ENCODE peak calls at places on chromosomes 1 and 21, in four cellular contexts. J is transverse colon, W is GM12891, P is stomach. I is an unnamed sample.

GRCh38 chr1:150895618-150896017 is 8.7 kb downstream of the CTXND2 start:
- DNase-seq in J (no peak), W (no peak), P (no peak), I (no peak)

GRCh38 chr1:248810000-248810726 is 15.6 kb downstream of the SH3BP5L start:
- DNase-seq in J (no peak), W (no peak), P (no peak), I (no peak)

GRCh38 chr1:24347159-24347931 is 28.2 kb downstream of the GRHL3 start:
- DNase-seq in J (no peak), W (no peak), P (no peak), I (no peak)

GRCh38 chr1:63557365-63557987 is 34.2 kb downstream of the EFCAB7 start:
- DNase-seq in J (peak; percentile 31), W (no peak), P (no peak), I (no peak)

GRCh38 chr1:85830837-85831236 is 122.6 kb upstream of the ZNHIT6 start:
- DNase-seq in J (no peak), W (no peak), P (no peak), I (no peak)

GRCh38 chr1:6502000-6502891 is 10.8 kb upstream of the PLEKHG5 start:
- DNase-seq in J (no peak), W (no peak), P (peak; percentile 53), I (no peak)

GRCh38 chr1:240414237-240414636 is 197.7 kb downstream of the GREM2 start:
- DNase-seq in J (no peak), W (no peak), P (no peak), I (no peak)

GRCh38 chr1:243950166-243950565 is 100.1 kb upstream of the AKT3 start:
- DNase-seq in J (no peak), W (no peak), P (no peak), I (no peak)

GRCh38 chr1:43439121-43439581 is 14.6 kb downstream of the HYI start:
- DNase-seq in J (peak; percentile 6), W (no peak), P (peak; percentile 14), I (no peak)

GRCh38 chr1:223393275-223394214 is at the start of gene CCDC185:
- DNase-seq in J (no peak), W (no peak), P (peak; percentile 40), I (peak; percentile 85)

GRCh38 chr1:90189889-90190288 is 195.0 kb downstream of the ZNF326 start:
- DNase-seq in J (no peak), W (no peak), P (no peak), I (no peak)

GRCh38 chr21:43703068-43703880 is 15.7 kb upstream of the PDXK start:
- DNase-seq in J (peak; percentile 78), W (no peak), P (peak; percentile 80), I (peak; percentile 67)

GRCh38 chr21:35424122-35424521 is 375.0 kb upstream of the RUNX1 start:
- DNase-seq in J (no peak), W (no peak), P (no peak), I (no peak)

GRCh38 chr1:65221638-65222421 is 73.8 kb downstream of the AK4 start:
- DNase-seq in J (no peak), W (no peak), P (no peak), I (no peak)

GRCh38 chr1:96416690-96417444 is 304.7 kb upstream of the PTBP2 start:
- DNase-seq in J (no peak), W (no peak), P (no peak), I (no peak)

GRCh38 chr1:29197590-29197924 is 15.9 kb upstream of the SRSF4 start:
- DNase-seq in J (peak; percentile 48), W (peak; percentile 30), P (peak; percentile 40), I (no peak)

GRCh38 chr1:14500912-14501311 is 97.6 kb upstream of the KAZN start:
- DNase-seq in J (no peak), W (no peak), P (no peak), I (no peak)

GRCh38 chr1:235077163-235077540 is 51.5 kb downstream of the TOMM20 start:
- DNase-seq in J (no peak), W (no peak), P (no peak), I (no peak)

GRCh38 chr1:229883504-229884200 is 183.4 kb upstream of the GALNT2 start:
- DNase-seq in J (no peak), W (no peak), P (no peak), I (no peak)

GRCh38 chr21:37531402-37532042 is 164.9 kb downstream of the DYRK1A start:
- DNase-seq in J (peak; percentile 20), W (no peak), P (peak; percentile 63), I (peak; percentile 62)

GRCh38 chr1:47235280-47235679 is 3.3 kb upstream of the TAL1 start:
- DNase-seq in J (no peak), W (no peak), P (no peak), I (peak; percentile 74)

DNA sequence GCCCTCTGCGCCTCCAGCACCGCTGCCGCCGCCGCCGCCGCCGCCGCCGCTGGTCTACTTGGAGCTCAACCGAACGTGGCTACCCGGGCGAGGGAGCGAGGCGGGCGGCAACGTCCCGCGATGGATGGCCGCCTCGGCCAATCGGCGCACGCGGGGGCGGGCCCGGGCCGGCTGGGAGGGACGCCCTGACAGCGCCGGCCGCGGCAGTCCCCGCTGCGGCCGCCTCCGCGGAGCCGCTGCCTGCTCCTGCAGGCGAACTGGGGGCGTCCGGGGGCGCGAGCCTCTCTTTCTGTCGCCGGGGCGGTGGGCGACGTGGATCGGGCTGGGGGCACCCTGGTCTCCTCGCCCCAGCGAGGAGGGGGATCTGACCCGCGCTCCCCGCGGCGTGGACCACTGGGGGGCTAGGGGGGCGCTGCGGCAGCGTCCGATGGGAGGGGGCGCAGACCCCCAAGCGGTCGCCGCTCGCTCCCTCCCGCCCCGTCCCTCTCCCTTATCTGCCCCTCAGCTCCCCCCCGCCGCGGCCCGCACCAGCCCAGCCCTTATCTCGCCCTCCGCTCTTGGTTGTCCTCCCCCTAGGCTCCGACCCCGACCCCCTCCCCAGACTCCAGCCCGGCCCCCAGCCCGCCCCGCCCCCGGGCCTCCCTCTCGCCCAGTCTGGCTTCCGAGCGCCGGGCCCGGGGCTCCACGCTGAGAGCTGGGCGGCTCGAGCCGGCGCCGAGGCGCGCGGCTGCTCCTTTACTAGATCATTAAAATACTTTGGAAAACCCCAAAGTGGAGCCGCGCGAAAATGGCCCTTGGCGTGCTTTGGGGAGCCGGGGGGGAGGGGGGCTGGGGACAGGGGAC is at the start of gene SSBP3:
- DNase-seq in J (peak; percentile 95), W (peak; percentile 93), P (peak; percentile 95), I (peak; percentile 93)
- TF ChIP-seq POLR2A in J (peak; percentile 69), W (no peak), P (no peak), I (peak; percentile 71)

GRCh38 chr1:3261007-3261968 is 192.3 kb downstream of the PRDM16 start:
- DNase-seq in J (no peak), W (no peak), P (peak; percentile 83), I (no peak)
- TF ChIP-seq POLR2AphosphoS5 in J (no peak), W (no peak), P (no peak), I (no peak)

GRCh38 chr1:156143765-156144489 is 9.5 kb upstream of the SEMA4A start:
- DNase-seq in J (no peak), W (no peak), P (no peak), I (no peak)

GRCh38 chr1:156136970-156137483 is 16.4 kb upstream of the SEMA4A start:
- DNase-seq in J (no peak), W (no peak), P (no peak), I (no peak)

GRCh38 chr1:156144747-156145146 is 8.6 kb upstream of the SEMA4A start:
- DNase-seq in J (no peak), W (no peak), P (no peak), I (no peak)

GRCh38 chr1:156138366-156138969 is 14.9 kb upstream of the SEMA4A start:
- DNase-seq in J (no peak), W (no peak), P (no peak), I (peak; percentile 86)

GRCh38 chr1:156140879-156141707 is 12.3 kb upstream of the SEMA4A start:
- DNase-seq in J (no peak), W (no peak), P (no peak), I (no peak)
- TF ChIP-seq POLR2A in J (peak; percentile 33), W (no peak), P (no peak), I (peak; percentile 11)

GRCh38 chr1:145992502-145992936 is 3.9 kb downstream of the TXNIP start:
- DNase-seq in J (no peak), W (no peak), P (peak; percentile 29), I (no peak)
- TF ChIP-seq POLR2AphosphoS5 in J (peak; percentile 87), W (peak; percentile 57), P (no peak), I (no peak)

GRCh38 chr1:30738670-30739559 is 15.5 kb upstream of the MATN1 start:
- DNase-seq in J (no peak), W (no peak), P (no peak), I (no peak)

GRCh38 chr1:30739601-30740000 is 16.2 kb upstream of the MATN1 start:
- DNase-seq in J (no peak), W (no peak), P (no peak), I (no peak)

GRCh38 chr1:30735668-30736498 is 12.5 kb upstream of the MATN1 start:
- DNase-seq in J (no peak), W (no peak), P (no peak), I (no peak)

GRCh38 chr1:30737357-30738039 is 14.1 kb upstream of the MATN1 start:
- DNase-seq in J (no peak), W (no peak), P (no peak), I (no peak)

DNA sequence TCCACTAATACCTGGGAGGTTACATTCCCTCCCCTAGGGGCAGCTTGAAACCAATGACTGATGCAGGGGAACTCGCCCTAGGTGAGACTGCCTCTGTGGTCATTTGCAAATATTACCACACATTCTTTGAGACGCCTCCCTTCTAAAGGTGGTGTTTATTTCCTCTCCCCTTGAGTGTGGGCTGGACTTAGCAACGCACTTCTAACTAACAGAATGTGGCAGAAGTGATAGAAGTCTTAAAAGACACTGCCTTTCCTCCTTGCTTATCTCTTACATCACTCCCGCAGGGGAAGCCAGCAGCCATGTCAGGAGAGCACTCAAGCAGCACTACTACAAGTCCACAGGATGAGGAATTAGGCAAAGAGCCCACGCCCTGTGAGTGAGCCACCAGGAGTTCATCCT is 14.7 kb upstream of the MATN1 start:
- DNase-seq in J (no peak), W (no peak), P (no peak), I (no peak)
- TF ChIP-seq POLR2A in J (no peak), W (no peak), P (no peak), I (no peak)

GRCh38 chr1:16913616-16913865 is 8.2 kb upstream of the CROCC start:
- DNase-seq in J (no peak), W (no peak), P (no peak), I (no peak)
- TF ChIP-seq POLR2AphosphoS5 in J (no peak), W (no peak), P (no peak), I (no peak)

DNA sequence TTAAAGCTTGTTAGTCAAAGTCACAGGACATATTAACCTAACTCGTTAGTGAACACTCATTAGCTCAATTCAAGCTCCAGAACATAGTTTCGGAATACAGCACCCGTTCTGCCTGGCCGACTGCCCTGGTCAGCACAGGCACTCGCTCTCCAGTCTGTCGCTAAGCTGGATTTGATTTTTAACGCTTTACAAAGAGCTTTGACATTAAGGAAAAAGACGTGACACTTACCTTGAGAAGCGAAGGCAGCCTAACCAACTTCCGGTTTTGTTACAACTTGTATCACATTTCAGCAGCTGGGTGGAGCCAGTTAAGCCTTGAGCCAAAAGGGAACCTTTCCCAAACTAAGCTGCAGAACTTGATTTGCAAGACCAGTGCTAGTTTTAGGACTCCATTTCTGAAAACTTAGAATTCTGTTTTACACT is at the start of gene FRRS1:
- DNase-seq in J (peak; percentile 75), W (peak; percentile 52), P (peak; percentile 74), I (peak; percentile 85)
- TF ChIP-seq POLR2A in J (peak; percentile 65), W (peak; percentile 71), P (no peak), I (no peak)